ENCODE peak calls at places on chromosomes 13 and 19, in four cellular contexts. R is C1 segment of cervical spinal cord, N is NCI-H1417, P is right atrium auricular region. H is an unnamed sample.

GRCh38 chr13:34967851-34968562 is 25.9 kb downstream of the NBEA start:
- DNase-seq in R (no peak), N (peak; percentile 94), P (no peak), H (no peak)

GRCh38 chr13:28754698-28755545 is 36.2 kb upstream of the SLC46A3 start:
- DNase-seq in R (no peak), N (no peak), P (no peak), H (no peak)

GRCh38 chr19:4911786-4912672 is 2.7 kb downstream of the UHRF1 start:
- DNase-seq in R (peak; percentile 53), N (peak; percentile 56), P (peak; percentile 80), H (peak; percentile 86)

GRCh38 chr19:32373614-32374295 is 28.3 kb downstream of the ZNF507 start:
- DNase-seq in R (no peak), N (peak; percentile 21), P (peak; percentile 68), H (peak; percentile 79)

GRCh38 chr19:18321729-18322091 is 1.2 kb downstream of the LSM4 start:
- DNase-seq in R (no peak), N (peak; percentile 46), P (no peak), H (no peak)

GRCh38 chr13:85277753-85278152 is 521.5 kb downstream of the SLITRK6 start:
- DNase-seq in R (no peak), N (no peak), P (no peak), H (no peak)

GRCh38 chr13:111961793-111962192 is 105.2 kb upstream of the SOX1 start:
- DNase-seq in R (no peak), N (no peak), P (no peak), H (no peak)

GRCh38 chr19:5960005-5961001 is 17.6 kb downstream of the RANBP3 start:
- DNase-seq in R (no peak), N (peak; percentile 80), P (no peak), H (no peak)

GRCh38 chr19:33720691-33721682 is 75.7 kb upstream of the KCTD15 start:
- DNase-seq in R (no peak), N (no peak), P (no peak), H (no peak)

GRCh38 chr13:79392882-79393563 is 13.0 kb downstream of the RBM26 start:
- DNase-seq in R (no peak), N (no peak), P (no peak), H (no peak)

GRCh38 chr19:19745496-19746285 is 12.8 kb upstream of the ZNF14 start:
- DNase-seq in R (no peak), N (no peak), P (peak; percentile 44), H (no peak)

GRCh38 chr19:10105241-10106099 is 692 bp upstream of the PPAN start:
- DNase-seq in R (no peak), N (no peak), P (no peak), H (no peak)

GRCh38 chr19:38890686-38891085 is 8.7 kb downstream of the SIRT2 start:
- DNase-seq in R (no peak), N (no peak), P (no peak), H (no peak)

GRCh38 chr19:42816901-42817300 is 51.4 kb upstream of the PSG8 start:
- DNase-seq in R (no peak), N (no peak), P (no peak), H (no peak)

GRCh38 chr13:50645092-50645491 is 198.4 kb downstream of the DLEU7 start:
- DNase-seq in R (no peak), N (no peak), P (no peak), H (no peak)

GRCh38 chr19:30318936-30319335 is 53.2 kb upstream of the ZNF536 start:
- DNase-seq in R (no peak), N (no peak), P (no peak), H (peak; percentile 43)

GRCh38 chr13:61751039-61751438 is 335.4 kb upstream of the PCDH20 start:
- DNase-seq in R (no peak), N (no peak), P (no peak), H (no peak)

GRCh38 chr19:17871878-17872250 is at the start of gene SLC5A5:
- DNase-seq in R (no peak), N (no peak), P (no peak), H (no peak)

GRCh38 chr13:75986818-75987217 is 350.7 kb downstream of the LMO7 start:
- DNase-seq in R (no peak), N (no peak), P (no peak), H (no peak)

GRCh38 chr19:1472227-1473055 is 6.6 kb downstream of the C19orf25 start:
- DNase-seq in R (peak; percentile 49), N (no peak), P (no peak), H (no peak)

H was measured in coronary artery.